ENCODE peak calls at places on chromosomes 12 and 14, in eight cellular contexts. U is transverse colon, Q is endothelial cell of umbilical vein, H is adrenal gland, B is Peyer's patch, X is upper lobe of left lung, J is tibial nerve, S is stomach. O is an unnamed sample. For H3K9me3, the result is how much of the 10 kb centered on the place peaks cover.

GRCh38 chr14:96268426-96269358 is 12.7 kb downstream of the BDKRB1 start:
- DNase-seq in U (peak), S (no peak), Q (no peak), H (no peak), J (peak), X (peak), B (no peak), O (no peak)

GRCh38 chr12:127108360-127109215 is 1158.4 kb upstream of the TMEM132C start:
- DNase-seq in X (peak), U (peak), Q (no peak), B (no peak), S (peak), J (peak), H (peak), O (no peak)

GRCh38 chr12:15005064-15005463 is 32.2 kb downstream of the PDE6H start:
- DNase-seq in X (no peak), U (no peak), B (no peak), Q (no peak), H (no peak), J (no peak), S (no peak), O (no peak)

GRCh38 chr12:16352481-16352880 is 5.0 kb downstream of the MGST1 start:
- DNase-seq in S (no peak), Q (no peak), X (no peak), J (no peak), U (no peak), H (no peak), B (no peak), O (no peak)

GRCh38 chr12:101759396-101760047 is 20.3 kb upstream of the SYCP3 start:
- DNase-seq in Q (peak), B (no peak), H (peak), J (no peak), U (no peak), S (no peak), X (no peak), O (no peak)

GRCh38 chr14:102323102-102323501 is 3.6 kb downstream of the ZNF839 start:
- DNase-seq in J (peak), B (no peak), U (peak), S (peak), Q (peak), X (peak), H (peak), O (peak)

GRCh38 chr14:94767321-94767878 is 2.5 kb downstream of the GSC start:
- DNase-seq in J (no peak), U (no peak), Q (no peak), S (no peak), X (no peak), H (no peak), B (no peak), O (no peak)

GRCh38 chr14:96586921-96587822 is 85.0 kb downstream of the PAPOLA start:
- DNase-seq in U (no peak), H (no peak), X (no peak), S (no peak), B (no peak), J (no peak), Q (no peak), O (no peak)

GRCh38 chr14:34407951-34408350 is 54.1 kb downstream of the SPTSSA start:
- DNase-seq in H (no peak), B (no peak), X (no peak), J (no peak), S (no peak), Q (no peak), U (no peak), O (no peak)

DNA sequence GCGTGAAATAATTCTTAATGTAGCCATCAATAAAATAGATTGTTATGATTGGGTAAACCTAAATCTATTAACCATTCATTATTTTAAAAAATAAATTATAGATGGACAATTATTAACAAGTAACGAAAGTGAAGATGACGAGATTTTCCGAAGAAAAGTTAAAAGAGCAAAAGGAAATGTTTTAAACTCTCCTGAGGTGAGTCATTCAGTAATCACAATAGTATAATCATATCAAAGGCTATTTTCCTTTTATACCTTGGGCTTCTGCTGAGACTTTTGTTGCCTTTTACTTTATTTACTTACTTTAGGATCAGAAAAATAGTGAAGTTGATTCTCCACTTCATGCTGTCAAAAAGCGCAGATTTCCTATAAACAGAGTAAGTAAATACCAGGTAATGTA is 45.6 kb downstream of the FANCM start:
- DNase-seq in J (no peak), S (no peak), U (no peak), Q (peak), H (no peak), X (no peak), B (no peak), O (no peak)
- TF ChIP-seq POLR2A in J (no peak), S (no peak), U (no peak), Q (no peak), H (no peak), X (no peak), B (no peak), O (no peak)

GRCh38 chr12:129641916-129642315 is 261.9 kb downstream of the TMEM132D start:
- DNase-seq in B (no peak), H (no peak), Q (no peak), J (no peak), S (no peak), U (no peak), X (no peak), O (no peak)
- H3K9me3 ChIP-seq in B (under half), H (under half), Q (under half), J (under half), S (under half), U (under half), X (under half), O (under half)

GRCh38 chr14:103819503-103820307 is 27.7 kb downstream of the PPP1R13B start:
- DNase-seq in U (peak), B (no peak), X (peak), J (peak), S (peak), H (no peak), Q (peak), O (no peak)
- H3K4me3 ChIP-seq in U (no peak), B (no peak), X (no peak), J (no peak), S (no peak), H (no peak), Q (no peak), O (peak)

DNA sequence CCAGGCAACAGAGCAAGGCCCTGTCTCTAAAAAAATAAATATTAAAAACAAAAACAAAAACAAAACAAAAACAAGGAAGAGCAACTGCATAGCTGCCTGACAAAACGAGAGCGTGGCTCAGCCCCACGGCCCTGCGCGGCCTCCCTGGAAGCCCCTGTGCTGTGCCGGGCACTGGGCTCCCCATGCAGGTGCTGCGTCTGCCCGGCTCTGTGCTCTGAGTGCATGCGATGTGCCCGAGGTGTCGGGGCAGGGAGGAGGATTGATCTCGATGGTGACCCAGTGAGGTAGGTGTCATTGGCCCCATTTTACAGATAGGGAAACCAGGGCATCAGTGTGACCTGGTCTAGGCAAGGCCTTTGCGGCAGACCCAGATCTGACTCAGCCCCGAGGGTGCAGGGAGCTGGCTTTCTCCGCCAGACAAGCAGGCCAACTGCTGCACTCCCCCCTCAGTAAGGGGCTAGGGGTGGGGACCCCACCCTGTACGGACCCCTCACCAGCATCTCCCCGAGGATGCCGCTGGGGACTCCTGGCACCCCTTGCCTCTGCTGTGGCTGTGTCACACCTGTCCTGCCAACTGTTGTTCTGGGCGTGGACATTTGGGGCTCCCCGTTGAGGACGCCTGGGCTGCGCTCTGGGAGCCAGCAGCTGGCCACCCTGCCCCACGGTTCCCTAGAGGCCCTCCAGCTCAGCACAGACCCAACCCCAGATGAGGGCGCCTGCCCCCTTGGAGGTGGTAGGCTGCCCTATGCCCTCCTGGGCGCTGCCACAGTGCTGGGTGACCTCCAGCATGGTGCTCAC is 15.3 kb downstream of the GPR132 start:
- DNase-seq in J (no peak), B (no peak), X (no peak), Q (no peak), H (no peak), S (no peak), U (no peak), O (no peak)
- TF ChIP-seq POLR2A in J (no peak), B (no peak), X (no peak), Q (no peak), H (no peak), S (no peak), U (no peak), O (no peak)

GRCh38 chr14:48744202-48744601 is 842.0 kb downstream of the RPS29 start:
- DNase-seq in S (no peak), B (no peak), Q (no peak), X (no peak), H (no peak), J (no peak), U (no peak), O (no peak)
- H3K9me3 ChIP-seq in S (under half), B (under half), Q (under half), X (under half), H (under half), J (under half), U (under half), O (under half)

DNA sequence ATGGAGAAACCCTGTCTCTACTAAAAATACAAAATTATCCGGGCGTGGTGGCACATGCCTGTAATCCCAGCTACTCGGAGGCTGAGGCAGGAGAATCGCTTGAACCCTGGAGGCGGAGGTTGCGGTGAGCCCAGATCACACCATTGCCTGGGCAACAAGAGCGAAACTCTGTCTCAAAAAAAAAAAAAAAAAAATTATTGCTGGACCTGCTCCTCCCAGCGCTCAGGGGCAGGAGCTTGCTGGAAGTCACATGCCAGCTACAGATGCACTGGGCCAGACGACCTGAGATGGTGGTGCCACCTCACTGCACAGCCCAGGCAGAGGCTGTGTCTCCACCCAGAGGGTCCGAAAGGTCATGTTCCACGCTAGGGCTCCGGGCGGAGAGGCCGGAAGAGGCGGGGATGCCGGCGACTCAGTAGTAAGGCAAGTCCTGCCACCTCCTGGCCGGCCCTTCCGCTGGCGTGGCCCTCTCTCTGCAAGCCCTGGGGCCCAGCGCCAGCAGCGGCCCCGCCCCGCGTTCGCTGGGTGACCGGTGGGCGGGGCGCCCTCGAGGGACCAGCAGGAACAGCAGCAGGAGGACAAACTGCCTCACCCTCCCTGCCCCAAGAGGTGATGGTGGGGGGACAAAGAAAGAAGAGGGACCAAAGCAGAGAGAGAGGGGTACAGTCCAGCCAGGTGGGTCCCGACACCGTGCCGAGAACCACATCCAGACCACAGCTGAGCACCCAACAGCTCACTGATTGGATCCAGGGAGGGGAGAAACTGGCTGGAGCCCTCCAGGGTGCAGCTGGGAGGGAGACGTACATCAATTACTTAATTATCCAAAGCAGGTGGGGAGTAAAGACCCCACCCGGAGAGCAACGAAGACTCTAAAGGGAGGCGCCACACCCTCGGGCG is 3.6 kb upstream of the RHOF start:
- DNase-seq in S (peak), X (peak), Q (peak), H (peak), U (peak), B (peak), J (peak), O (peak)
- H3K4me3 ChIP-seq in S (peak), X (peak), Q (no peak), H (no peak), U (no peak), B (peak), J (peak), O (peak)

GRCh38 chr14:68792830-68793733 is at the start of gene ZFP36L1:
- DNase-seq in Q (peak), J (peak), U (peak), X (peak), S (peak), B (peak), H (peak), O (peak)

GRCh38 chr14:68794130-68794855 is 1.4 kb upstream of the ZFP36L1 start:
- DNase-seq in Q (peak), X (peak), H (peak), J (peak), U (peak), S (peak), B (peak), O (peak)

GRCh38 chr14:68792022-68792829 is 641 bp downstream of the ZFP36L1 start:
- DNase-seq in J (no peak), Q (peak), X (no peak), H (peak), U (no peak), S (peak), B (peak), O (no peak)

GRCh38 chr14:68794856-68795601 is 2.2 kb upstream of the ZFP36L1 start:
- DNase-seq in B (peak), Q (peak), J (no peak), U (peak), S (peak), X (peak), H (peak), O (no peak)

GRCh38 chr14:68793734-68794129 is 865 bp upstream of the ZFP36L1 start:
- DNase-seq in S (no peak), U (no peak), B (no peak), Q (no peak), X (no peak), H (no peak), J (no peak), O (no peak)
- TF ChIP-seq POLR2A in S (no peak), U (no peak), B (no peak), Q (no peak), X (no peak), H (no peak), J (no peak), O (no peak)

GRCh38 chr14:105862581-105863239 is 336.3 kb downstream of the TMEM121 start:
- DNase-seq in U (peak), H (no peak), S (peak), J (peak), Q (no peak), B (no peak), X (no peak), O (no peak)
- H3K9me3 ChIP-seq in U (under half), H (under half), S (under half), J (under half), Q (under half), B (under half), X (under half), O (under half)

GRCh38 chr12:56010112-56010570 is 10.7 kb upstream of the IKZF4 start:
- DNase-seq in Q (no peak), X (no peak), B (no peak), S (no peak), H (peak), U (no peak), J (no peak), O (no peak)
- H3K4me3 ChIP-seq in Q (no peak), X (no peak), B (no peak), S (no peak), H (no peak), U (no peak), J (no peak), O (no peak)